ENCODE peak calls at places on chromosomes 2 and 18, in eight cellular contexts. N is A673, J is neural progenitor cell, I is psoas muscle, M is aorta, B is esophagus squamous epithelium, H is keratinocyte, F is HCT116. K is an unnamed sample.
A peak's percentile ranks its signal among the peaks of the same experiment; 100 is the strongest.

GRCh38 chr2:65070172-65070830 is 14.1 kb downstream of the CEP68 start:
- DNase-seq in N (no peak), J (no peak), I (no peak), M (no peak), B (no peak), H (no peak), F (peak; percentile 27), K (peak; percentile 54)

GRCh38 chr18:8261651-8262091 is 347.6 kb upstream of the RAB12 start:
- DNase-seq in N (no peak), J (no peak), I (no peak), M (no peak), B (no peak), H (no peak), F (no peak), K (no peak)

GRCh38 chr2:19711470-19712372 is 190.1 kb downstream of the TTC32 start:
- DNase-seq in N (peak; percentile 61), J (peak; percentile 74), I (no peak), M (peak; percentile 69), B (no peak), H (peak; percentile 75), F (peak; percentile 38), K (peak; percentile 40)

GRCh38 chr18:75052475-75052874 is 156.5 kb downstream of the PTGR3 start:
- DNase-seq in N (no peak), J (no peak), I (no peak), M (no peak), B (no peak), H (no peak), F (no peak), K (no peak)

GRCh38 chr2:100588071-100588786 is 25.4 kb downstream of the PDCL3 start:
- DNase-seq in N (peak; percentile 17), J (no peak), I (no peak), M (no peak), B (no peak), H (no peak), F (no peak), K (no peak)

GRCh38 chr2:203690110-203691047 is 16.1 kb upstream of the CD28 start:
- DNase-seq in N (no peak), J (no peak), I (no peak), M (no peak), B (no peak), H (no peak), F (no peak), K (no peak)

GRCh38 chr2:240247868-240248820 is 107.7 kb upstream of the OTOS start:
- DNase-seq in N (no peak), J (no peak), I (no peak), M (no peak), B (no peak), H (no peak), F (no peak), K (peak; percentile 57)

GRCh38 chr2:64341461-64341860 is 112.5 kb upstream of the LGALSL start:
- DNase-seq in N (no peak), J (no peak), I (no peak), M (no peak), B (no peak), H (no peak), F (no peak), K (no peak)

GRCh38 chr2:162704496-162704895 is 134.1 kb downstream of the KCNH7 start:
- DNase-seq in N (no peak), J (no peak), I (no peak), M (no peak), B (no peak), H (no peak), F (no peak), K (no peak)

DNA sequence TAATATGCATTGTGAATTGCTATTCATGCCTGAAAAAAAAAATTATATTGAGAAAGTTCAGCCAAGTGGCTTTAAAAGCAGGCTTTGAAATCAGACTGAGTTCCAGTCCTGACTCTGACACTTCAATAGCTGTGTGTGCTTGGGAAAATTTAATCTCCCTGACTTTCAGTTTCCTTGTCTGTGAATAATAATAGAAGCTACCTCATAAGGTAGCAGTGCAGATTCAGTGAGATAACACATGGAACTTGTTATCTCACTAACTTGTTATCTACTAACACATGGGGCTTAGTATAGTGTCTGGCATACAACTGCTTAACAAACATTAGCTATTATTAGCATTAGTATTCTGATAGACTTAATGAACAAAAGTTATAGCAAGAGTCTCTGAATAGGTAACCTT is 14.9 kb downstream of the ALS2 start:
- DNase-seq in N (no peak), J (no peak), I (no peak), M (no peak), B (no peak), H (no peak), F (no peak), K (no peak)
- H3K4me1 ChIP-seq in N (no peaks in the 10 kb centered on the region), J (no peaks in the 10 kb centered on the region), I (peaks cover 5% of the 10 kb centered on the region), M (no peaks in the 10 kb centered on the region), B (no peaks in the 10 kb centered on the region), H (no peaks in the 10 kb centered on the region), F (no peaks in the 10 kb centered on the region), K (peaks cover 4% of the 10 kb centered on the region)

GRCh38 chr2:189580267-189580661 is 322 bp downstream of the SLC40A1 start:
- DNase-seq in N (no peak), J (peak; percentile 45), I (peak; percentile 21), M (peak; percentile 59), B (no peak), H (no peak), F (no peak), K (peak; percentile 72)

GRCh38 chr2:189578272-189578671 is 2.3 kb downstream of the SLC40A1 start:
- DNase-seq in N (no peak), J (no peak), I (no peak), M (no peak), B (no peak), H (no peak), F (no peak), K (no peak)

GRCh38 chr2:189581354-189582139 is 961 bp upstream of the SLC40A1 start:
- DNase-seq in N (no peak), J (peak; percentile 50), I (peak; percentile 25), M (peak; percentile 44), B (no peak), H (no peak), F (no peak), K (no peak)

GRCh38 chr2:189580662-189581353 is at the start of gene SLC40A1:
- DNase-seq in N (peak; percentile 68), J (peak; percentile 81), I (peak; percentile 86), M (peak; percentile 91), B (no peak), H (no peak), F (no peak), K (peak; percentile 88)

DNA sequence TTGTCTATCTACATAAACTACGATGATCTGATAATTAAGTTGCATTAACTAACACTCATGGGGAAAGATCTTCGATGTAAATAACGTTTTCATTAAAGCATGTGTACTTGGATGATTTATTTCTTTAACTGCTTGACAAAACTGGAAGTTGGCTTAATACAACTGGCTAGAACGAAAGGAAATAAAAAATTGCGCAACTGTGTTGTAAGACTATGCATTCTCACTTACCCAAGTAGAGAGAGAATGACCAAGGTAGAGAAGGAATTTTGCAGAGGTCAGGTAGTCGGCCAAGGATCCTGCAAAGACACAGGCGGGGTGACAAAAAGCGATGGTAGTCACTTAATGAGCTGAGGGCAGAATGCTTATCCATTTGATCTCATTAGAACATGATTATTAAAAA is 1.0 kb downstream of the SLC40A1 start:
- DNase-seq in N (no peak), J (no peak), I (no peak), M (no peak), B (no peak), H (no peak), F (no peak), K (no peak)
- H3K4me3 ChIP-seq in N (no peak overlapping the region), J (no peak overlapping the region), I (peak overlapping the region; percentile 82), M (peak overlapping the region; percentile 100), B (peak overlapping the region; percentile 75), H (no peak overlapping the region), F (no peak overlapping the region), K (peak overlapping the region; percentile 79)

GRCh38 chr2:63057249-63058148 is 6.9 kb downstream of the OTX1 start:
- DNase-seq in N (no peak), J (peak; percentile 89), I (no peak), M (no peak), B (no peak), H (no peak), F (no peak), K (no peak)

GRCh38 chr2:63060079-63060482 is 9.5 kb downstream of the OTX1 start:
- DNase-seq in N (no peak), J (peak; percentile 35), I (no peak), M (no peak), B (no peak), H (no peak), F (no peak), K (no peak)

GRCh38 chr2:63058149-63058741 is 7.6 kb downstream of the OTX1 start:
- DNase-seq in N (peak; percentile 26), J (peak; percentile 75), I (peak; percentile 9), M (no peak), B (no peak), H (no peak), F (no peak), K (no peak)

GRCh38 chr2:63059434-63060078 is 8.9 kb downstream of the OTX1 start:
- DNase-seq in N (no peak), J (peak; percentile 48), I (no peak), M (no peak), B (no peak), H (no peak), F (no peak), K (no peak)

DNA sequence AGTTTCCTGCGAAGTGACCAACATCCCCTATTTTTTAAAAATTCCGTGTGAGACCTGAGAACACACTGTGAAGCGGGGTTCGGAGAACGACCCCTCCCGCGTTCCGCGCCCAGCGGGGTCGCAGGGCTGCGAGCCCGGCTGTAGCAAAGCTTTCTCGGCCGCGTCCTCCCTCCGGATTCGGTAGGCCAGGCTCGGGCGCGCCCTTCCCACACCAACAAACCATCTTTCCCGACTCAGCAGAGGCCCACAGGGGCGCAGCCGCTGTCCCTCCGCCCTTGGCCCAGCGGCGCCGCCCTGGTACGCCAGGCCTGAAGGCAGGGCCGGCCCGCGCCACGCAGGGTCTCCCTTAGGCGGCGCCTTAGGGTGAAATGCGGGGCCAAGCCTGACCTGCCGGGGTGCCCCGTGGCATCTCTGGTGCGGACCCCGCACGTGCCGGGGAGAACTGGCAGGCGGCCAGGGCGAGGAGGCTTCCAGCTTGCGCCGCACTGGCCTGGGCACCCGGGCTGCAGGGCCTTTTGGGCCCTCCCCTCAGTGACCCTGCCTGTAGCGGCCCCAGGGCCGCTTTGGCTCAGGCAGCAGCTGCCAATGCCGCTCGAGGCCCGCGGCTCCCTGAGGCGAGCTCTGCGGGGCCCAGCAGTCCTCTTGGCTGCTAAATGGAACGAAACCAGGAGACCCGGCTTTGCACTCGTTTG is 8.3 kb downstream of the OTX1 start:
- DNase-seq in N (no peak), J (peak; percentile 81), I (peak; percentile 16), M (no peak), B (no peak), H (no peak), F (no peak), K (peak; percentile 60)
- H3K27me3 ChIP-seq in N (peaks cover 63% of the 10 kb centered on the region), J (peaks cover 90% of the 10 kb centered on the region), I (peaks cover 99% of the 10 kb centered on the region), M (no peaks in the 10 kb centered on the region), B (peaks cover 83% of the 10 kb centered on the region), H (no peaks in the 10 kb centered on the region), F (no peaks in the 10 kb centered on the region), K (peaks cover 7% of the 10 kb centered on the region)

DNA sequence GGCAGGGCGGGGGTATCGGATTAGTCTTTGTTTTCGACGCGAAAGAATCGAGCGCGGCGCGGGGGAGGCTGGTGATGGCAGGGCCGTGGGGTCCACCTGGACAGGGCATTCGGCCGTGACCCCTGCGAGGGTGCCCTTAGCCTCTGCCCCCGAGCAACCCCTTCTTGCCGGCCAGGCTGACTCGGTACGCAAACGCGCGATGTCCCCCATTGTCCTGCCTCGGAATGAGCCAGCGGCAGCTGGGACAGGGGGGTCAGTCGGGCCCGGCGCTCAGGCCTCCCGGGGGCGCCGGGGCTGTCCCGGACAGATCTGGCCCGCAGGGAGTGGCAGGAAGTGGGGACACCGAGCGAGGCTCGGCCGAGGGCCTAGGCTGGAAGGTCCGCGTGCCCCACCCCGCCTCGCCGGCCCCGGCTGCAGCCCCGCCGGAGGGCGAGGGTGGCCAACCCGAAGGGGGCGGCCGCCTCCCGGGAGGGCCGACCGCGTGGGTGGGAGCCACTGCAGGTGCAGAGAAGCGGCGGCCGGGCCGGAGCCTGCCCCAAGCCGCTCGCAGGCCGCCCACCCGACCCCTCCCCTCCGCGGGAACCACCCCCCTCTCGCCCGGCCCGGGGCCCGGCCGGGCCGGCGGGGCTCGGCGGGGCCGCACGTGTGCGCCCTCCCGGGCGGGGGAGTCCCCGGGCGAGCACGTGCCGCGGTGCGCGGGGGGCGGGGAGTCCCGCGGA is at the start of gene TET3:
- DNase-seq in N (peak; percentile 69), J (peak; percentile 62), I (peak; percentile 63), M (peak; percentile 58), B (no peak), H (no peak), F (no peak), K (peak; percentile 44)
- H3K4me1 ChIP-seq in N (peaks cover 53% of the 10 kb centered on the region), J (peaks cover 42% of the 10 kb centered on the region), I (peaks cover 56% of the 10 kb centered on the region), M (no peaks in the 10 kb centered on the region), B (peaks cover 67% of the 10 kb centered on the region), H (peaks cover 66% of the 10 kb centered on the region), F (peaks cover 42% of the 10 kb centered on the region), K (peaks cover 14% of the 10 kb centered on the region)